ENCODE peak calls at places on chromosome 14, in four cellular contexts. C is K562, D is HepG2, J is IMR-90. P is an unnamed sample.

GRCh38 chr14:23601845-23602180 is 23.2 kb upstream of the JPH4 start:
- DNase-seq in C (no peak), D (peak; percentile 66), J (no peak), P (no peak)

GRCh38 chr14:53055003-53055402 is 98.1 kb downstream of the DDHD1 start:
- DNase-seq in C (peak; percentile 32), D (peak; percentile 38), J (peak; percentile 72), P (peak; percentile 55)

GRCh38 chr14:94594441-94594840 is 13.2 kb downstream of the SERPINA5 start:
- DNase-seq in C (no peak), D (no peak), J (no peak), P (no peak)

GRCh38 chr14:54169254-54169924 is 212.8 kb upstream of the BMP4 start:
- DNase-seq in C (no peak), D (no peak), J (peak; percentile 10), P (no peak)

GRCh38 chr14:56659964-56660551 is 80.5 kb downstream of the TMEM260 start:
- DNase-seq in C (peak; percentile 32), D (peak; percentile 50), J (peak; percentile 62), P (peak; percentile 57)

GRCh38 chr14:26394114-26394855 is 203.5 kb downstream of the NOVA1 start:
- DNase-seq in C (no peak), D (no peak), J (peak; percentile 12), P (peak; percentile 8)

GRCh38 chr14:60931206-60931605 is 49.7 kb downstream of the TRMT5 start:
- DNase-seq in C (no peak), D (no peak), J (peak; percentile 24), P (no peak)

GRCh38 chr14:61678966-61679365 is 16.3 kb upstream of the HIF1A start:
- DNase-seq in C (no peak), D (no peak), J (no peak), P (no peak)

GRCh38 chr14:96287856-96288255 is 31.8 kb downstream of the BDKRB1 start:
- DNase-seq in C (no peak), D (no peak), J (no peak), P (no peak)

GRCh38 chr14:96284430-96284829 is 28.4 kb downstream of the BDKRB1 start:
- DNase-seq in C (no peak), D (no peak), J (no peak), P (no peak)

GRCh38 chr14:96286251-96286650 is 30.2 kb downstream of the BDKRB1 start:
- DNase-seq in C (no peak), D (no peak), J (no peak), P (no peak)

GRCh38 chr14:96284008-96284407 is 28.0 kb downstream of the BDKRB1 start:
- DNase-seq in C (no peak), D (no peak), J (no peak), P (no peak)

GRCh38 chr14:96285667-96286066 is 29.7 kb downstream of the BDKRB1 start:
- DNase-seq in C (no peak), D (no peak), J (peak; percentile 91), P (no peak)
- TF ChIP-seq POLR2A in C (no peak), D (no peak), J (peak; percentile 82), P (no peak)

GRCh38 chr14:72864712-72865365 is 29.1 kb downstream of the DPF3 start:
- DNase-seq in C (no peak), D (no peak), J (peak; percentile 58), P (no peak)

GRCh38 chr14:72869407-72870329 is 24.2 kb downstream of the DPF3 start:
- DNase-seq in C (peak; percentile 50), D (no peak), J (no peak), P (no peak)

GRCh38 chr14:72863216-72864006 is 30.5 kb downstream of the DPF3 start:
- DNase-seq in C (no peak), D (no peak), J (no peak), P (no peak)

DNA sequence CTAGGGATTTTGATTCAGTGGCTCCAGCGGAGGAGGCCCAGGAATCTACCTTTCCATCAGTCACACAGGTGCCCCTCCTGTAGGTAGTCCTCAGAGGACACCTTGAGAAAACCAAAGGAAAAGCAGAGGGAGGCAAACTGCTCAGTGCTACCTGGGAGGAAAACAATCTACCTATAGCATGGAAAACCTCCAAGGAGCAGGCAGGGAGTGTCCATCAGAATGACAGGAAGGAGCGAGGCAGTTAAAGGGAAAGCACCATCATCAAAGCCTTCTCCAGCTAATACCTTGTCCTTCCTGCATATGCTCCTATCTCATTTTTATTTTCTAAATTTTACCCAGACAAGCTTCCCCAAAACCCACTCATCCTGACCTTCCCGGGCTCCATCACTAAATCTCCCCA is 25.4 kb downstream of the DPF3 start:
- DNase-seq in C (no peak), D (no peak), J (no peak), P (no peak)
- TF ChIP-seq BHLHE40 in C (no peak), D (no peak), J (no peak), P (no peak)

GRCh38 chr14:74941676-74942097 is 13.7 kb downstream of the PGF start:
- DNase-seq in C (peak; percentile 46), D (no peak), J (peak; percentile 57), P (no peak)
- TF ChIP-seq POLR2A in C (no peak), D (no peak), J (no peak), P (no peak)

GRCh38 chr14:32202468-32202865 is 602 bp downstream of the RNU6-8 start:
- DNase-seq in C (no peak), D (peak; percentile 60), J (peak; percentile 21), P (no peak)

GRCh38 chr14:32202941-32203882 is at the start of gene RNU6-8:
- DNase-seq in C (peak; percentile 81), D (peak; percentile 96), J (peak; percentile 79), P (peak; percentile 62)

GRCh38 chr14:32201816-32202467 is at the start of gene RNU6-7:
- DNase-seq in C (no peak), D (peak; percentile 61), J (peak; percentile 17), P (peak; percentile 78)

GRCh38 chr14:32200368-32201195 is 1.3 kb upstream of the RNU6-7 start:
- DNase-seq in C (no peak), D (no peak), J (no peak), P (no peak)

GRCh38 chr14:32201196-32201815 is 539 bp upstream of the RNU6-7 start:
- DNase-seq in C (peak; percentile 85), D (peak; percentile 98), J (peak; percentile 33), P (peak; percentile 86)
- TF ChIP-seq BHLHE40 in C (peak; percentile 53), D (peak; percentile 71), J (no peak), P (no peak)

GRCh38 chr14:72928872-72929271 is 2.6 kb downstream of the DCAF4 start:
- DNase-seq in C (no peak), D (no peak), J (no peak), P (no peak)

GRCh38 chr14:72924332-72924731 is 1.9 kb upstream of the DCAF4 start:
- DNase-seq in C (no peak), D (peak; percentile 43), J (no peak), P (peak; percentile 35)

GRCh38 chr14:72925815-72926291 is 411 bp upstream of the DCAF4 start:
- DNase-seq in C (peak; percentile 93), D (no peak), J (no peak), P (no peak)

GRCh38 chr14:72925171-72925759 is 999 bp upstream of the DCAF4 start:
- DNase-seq in C (peak; percentile 49), D (peak; percentile 15), J (no peak), P (no peak)

DNA sequence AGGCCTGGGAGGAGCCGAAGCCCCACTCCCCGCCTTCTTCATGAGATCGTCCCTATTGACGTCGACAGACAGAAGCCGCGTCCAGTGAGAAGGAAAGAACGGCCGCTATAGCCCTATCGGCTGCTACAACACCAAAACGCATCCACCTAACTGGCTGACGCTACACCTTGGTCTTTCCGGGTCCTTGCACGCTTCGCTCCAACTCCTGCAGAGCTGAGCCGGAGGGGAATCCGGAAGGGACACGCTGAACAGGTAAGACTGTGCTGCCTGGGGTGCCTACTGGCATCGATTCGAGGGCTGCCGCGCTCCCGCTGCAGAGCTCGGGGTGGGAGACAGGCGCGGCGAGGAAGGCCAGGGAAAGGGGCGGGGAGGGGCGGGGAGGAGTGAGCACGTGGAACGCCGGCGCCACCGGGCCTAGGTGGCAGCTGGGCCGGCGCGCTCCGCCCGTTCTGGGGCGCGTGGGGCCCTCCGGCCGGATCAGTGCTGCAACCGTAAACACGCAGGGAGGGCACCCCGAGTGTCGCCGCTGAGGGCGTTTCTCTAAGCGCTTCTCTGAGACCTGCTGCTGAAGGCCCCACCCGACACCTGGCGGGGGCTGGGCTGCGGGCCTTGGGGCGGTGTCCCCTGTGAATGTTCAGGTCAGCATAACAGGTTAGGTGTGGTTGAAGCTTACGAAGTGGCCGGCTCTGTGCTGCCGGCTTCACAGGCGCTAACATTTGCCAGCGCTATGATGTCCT is at the start of gene DCAF4:
- DNase-seq in C (peak; percentile 69), D (peak; percentile 98), J (peak; percentile 98), P (peak; percentile 98)
- TF ChIP-seq POLR2A in C (peak; percentile 55), D (peak; percentile 68), J (no peak), P (peak; percentile 27)

GRCh38 chr14:100239200-100239839 is 376 bp downstream of the YY1 start:
- DNase-seq in C (peak; percentile 18), D (no peak), J (no peak), P (no peak)
- TF ChIP-seq BHLHE40 in C (no peak), D (no peak), J (no peak), P (no peak)

GRCh38 chr14:68817513-68818212 is 24.8 kb upstream of the ZFP36L1 start:
- DNase-seq in C (no peak), D (no peak), J (no peak), P (no peak)

GRCh38 chr14:68820999-68821683 is 28.3 kb upstream of the ZFP36L1 start:
- DNase-seq in C (no peak), D (no peak), J (no peak), P (no peak)

GRCh38 chr14:68820536-68820935 is 27.7 kb upstream of the ZFP36L1 start:
- DNase-seq in C (no peak), D (no peak), J (no peak), P (no peak)

GRCh38 chr14:68820119-68820518 is 27.3 kb upstream of the ZFP36L1 start:
- DNase-seq in C (no peak), D (no peak), J (no peak), P (no peak)

GRCh38 chr14:68819260-68819691 is 26.4 kb upstream of the ZFP36L1 start:
- DNase-seq in C (peak; percentile 58), D (no peak), J (peak; percentile 66), P (no peak)
- TF ChIP-seq POLR2A in C (no peak), D (no peak), J (no peak), P (no peak)

DNA sequence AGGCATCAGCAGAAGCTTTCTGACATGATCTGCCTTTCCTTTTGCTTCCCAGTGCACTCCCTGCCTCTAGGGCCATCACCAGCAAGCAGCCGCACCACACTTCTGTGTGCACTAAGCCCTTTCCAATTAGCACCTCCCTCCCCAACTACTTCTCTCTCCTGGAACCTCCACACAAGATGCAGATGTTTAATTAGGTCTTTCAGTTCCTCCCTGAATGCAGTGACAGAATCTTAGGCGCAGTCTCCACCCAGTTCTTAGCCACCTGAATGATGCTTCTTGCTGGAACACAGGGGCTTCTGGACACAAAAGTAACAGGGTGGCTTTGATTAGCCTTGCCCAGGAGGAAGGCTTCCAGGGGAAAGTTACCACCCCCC is 32.9 kb downstream of the NIN start:
- DNase-seq in C (no peak), D (no peak), J (no peak), P (no peak)
- TF ChIP-seq BHLHE40 in C (no peak), D (no peak), J (no peak), P (no peak)

GRCh38 chr14:77376771-77377501 is at the start of the genes SAMD15 and TMED8:
- DNase-seq in C (peak; percentile 77), D (peak; percentile 69), J (peak; percentile 80), P (peak; percentile 84)
- TF ChIP-seq POLR2A in C (peak; percentile 62), D (peak; percentile 65), J (no peak), P (peak; percentile 29)